ENCODE peak calls at places on chromosomes 5 and 9, in five cellular contexts. One of them, this sample, is unnamed.
A peak's percentile ranks its signal among the peaks of the same experiment; 100 is the strongest.

GRCh38 chr5:126846344-126846743 is 69.4 kb downstream of the LMNB1 start:
- DNase-seq in HepG2: no peak
- DNase-seq in GM12878: no peak
- DNase-seq in SK-N-SH: peak; percentile 41
- DNase-seq in K562: no peak
- DNase-seq in this sample: no peak

GRCh38 chr9:92328225-92328624 is 2.5 kb downstream of the CENPP start:
- DNase-seq in HepG2: peak; percentile 28
- DNase-seq in GM12878: no peak
- DNase-seq in SK-N-SH: peak; percentile 51
- DNase-seq in K562: no peak
- DNase-seq in this sample: peak; percentile 42

GRCh38 chr9:130884542-130885421 is 11.8 kb downstream of the QRFP start:
- DNase-seq in HepG2: no peak
- DNase-seq in GM12878: no peak
- DNase-seq in SK-N-SH: no peak
- DNase-seq in K562: peak; percentile 56
- DNase-seq in this sample: no peak

GRCh38 chr5:147223951-147224791 is 10.7 kb upstream of the STK32A start:
- DNase-seq in HepG2: peak; percentile 8
- DNase-seq in GM12878: no peak
- DNase-seq in SK-N-SH: peak; percentile 69
- DNase-seq in K562: no peak
- DNase-seq in this sample: peak; percentile 36

GRCh38 chr5:95892784-95893354 is 68.8 kb downstream of the ELL2 start:
- DNase-seq in HepG2: peak; percentile 48
- DNase-seq in GM12878: no peak
- DNase-seq in SK-N-SH: peak; percentile 33
- DNase-seq in K562: peak; percentile 34
- DNase-seq in this sample: peak; percentile 16

GRCh38 chr5:177304392-177305119 is 957 bp downstream of the PRELID1 start:
- DNase-seq in HepG2: peak; percentile 55
- DNase-seq in GM12878: no peak
- DNase-seq in SK-N-SH: peak; percentile 48
- DNase-seq in K562: peak; percentile 49
- DNase-seq in this sample: no peak

GRCh38 chr5:106380736-106381135 is 1290.0 kb downstream of the EFNA5 start:
- DNase-seq in HepG2: no peak
- DNase-seq in GM12878: no peak
- DNase-seq in SK-N-SH: no peak
- DNase-seq in K562: no peak
- DNase-seq in this sample: no peak

GRCh38 chr5:78985407-78986223 is 505 bp upstream of the ARSB start:
- DNase-seq in HepG2: peak; percentile 100
- DNase-seq in GM12878: no peak
- DNase-seq in SK-N-SH: peak; percentile 43
- DNase-seq in K562: no peak
- DNase-seq in this sample: no peak

GRCh38 chr9:98740226-98740881 is 31.6 kb upstream of the GABBR2 start:
- DNase-seq in HepG2: no peak
- DNase-seq in GM12878: no peak
- DNase-seq in SK-N-SH: peak; percentile 69
- DNase-seq in K562: no peak
- DNase-seq in this sample: no peak

GRCh38 chr5:142540774-142541466 is 145.0 kb downstream of the FGF1 start:
- DNase-seq in HepG2: no peak
- DNase-seq in GM12878: no peak
- DNase-seq in SK-N-SH: no peak
- DNase-seq in K562: no peak
- DNase-seq in this sample: no peak

GRCh38 chr5:20610650-20611049 is 622.6 kb upstream of the CDH18 start:
- DNase-seq in HepG2: no peak
- DNase-seq in GM12878: no peak
- DNase-seq in SK-N-SH: no peak
- DNase-seq in K562: no peak
- DNase-seq in this sample: no peak

GRCh38 chr9:129886226-129887174 is 51.2 kb downstream of the USP20 start:
- DNase-seq in HepG2: no peak
- DNase-seq in GM12878: peak; percentile 37
- DNase-seq in SK-N-SH: no peak
- DNase-seq in K562: peak; percentile 63
- DNase-seq in this sample: no peak

GRCh38 chr9:123267481-123268239 is 726 bp downstream of the STRBP start:
- DNase-seq in HepG2: no peak
- DNase-seq in GM12878: no peak
- DNase-seq in SK-N-SH: peak; percentile 61
- DNase-seq in K562: peak; percentile 35
- DNase-seq in this sample: no peak

GRCh38 chr5:180332051-180332517 is 21.1 kb downstream of the GFPT2 start:
- DNase-seq in HepG2: no peak
- DNase-seq in GM12878: no peak
- DNase-seq in SK-N-SH: peak; percentile 31
- DNase-seq in K562: peak; percentile 18
- DNase-seq in this sample: no peak

GRCh38 chr5:176409765-176410164 is 6.6 kb downstream of the CLTB start:
- DNase-seq in HepG2: no peak
- DNase-seq in GM12878: no peak
- DNase-seq in SK-N-SH: no peak
- DNase-seq in K562: peak; percentile 6
- DNase-seq in this sample: no peak

GRCh38 chr5:88820581-88820980 is 62.4 kb downstream of the MEF2C start:
- DNase-seq in HepG2: no peak
- DNase-seq in GM12878: no peak
- DNase-seq in SK-N-SH: no peak
- DNase-seq in K562: no peak
- DNase-seq in this sample: no peak

GRCh38 chr5:173163219-173163618 is 18.9 kb downstream of the BNIP1 start:
- DNase-seq in HepG2: no peak
- DNase-seq in GM12878: no peak
- DNase-seq in SK-N-SH: no peak
- DNase-seq in K562: no peak
- DNase-seq in this sample: no peak

GRCh38 chr9:122897969-122898368 is 7.2 kb downstream of the RC3H2 start:
- DNase-seq in HepG2: no peak
- DNase-seq in GM12878: no peak
- DNase-seq in SK-N-SH: no peak
- DNase-seq in K562: no peak
- DNase-seq in this sample: no peak

GRCh38 chr9:135008416-135008815 is 79.1 kb upstream of the OLFM1 start:
- DNase-seq in HepG2: no peak
- DNase-seq in GM12878: no peak
- DNase-seq in SK-N-SH: no peak
- DNase-seq in K562: no peak
- DNase-seq in this sample: no peak

GRCh38 chr9:38178282-38178681 is 109.3 kb upstream of the SHB start:
- DNase-seq in HepG2: no peak
- DNase-seq in GM12878: no peak
- DNase-seq in SK-N-SH: no peak
- DNase-seq in K562: no peak
- DNase-seq in this sample: peak; percentile 24

GRCh38 chr9:121309171-121309570 is 41.2 kb downstream of the GSN start:
- DNase-seq in HepG2: no peak
- DNase-seq in GM12878: no peak
- DNase-seq in SK-N-SH: no peak
- DNase-seq in K562: no peak
- DNase-seq in this sample: no peak

GRCh38 chr5:128546658-128547281 is 8.7 kb upstream of the FBN2 start:
- DNase-seq in HepG2: no peak
- DNase-seq in GM12878: no peak
- DNase-seq in SK-N-SH: no peak
- DNase-seq in K562: no peak
- DNase-seq in this sample: no peak

GRCh38 chr9:265209-265900 is 50.7 kb downstream of the DOCK8 start:
- DNase-seq in HepG2: no peak
- DNase-seq in GM12878: no peak
- DNase-seq in SK-N-SH: no peak
- DNase-seq in K562: no peak
- DNase-seq in this sample: no peak

GRCh38 chr9:21709464-21710058 is 92.9 kb upstream of the MTAP start:
- DNase-seq in HepG2: peak; percentile 37
- DNase-seq in GM12878: no peak
- DNase-seq in SK-N-SH: peak; percentile 24
- DNase-seq in K562: no peak
- DNase-seq in this sample: peak; percentile 80

GRCh38 chr9:93724852-93725251 is 148.5 kb downstream of the PHF2 start:
- DNase-seq in HepG2: no peak
- DNase-seq in GM12878: no peak
- DNase-seq in SK-N-SH: no peak
- DNase-seq in K562: no peak
- DNase-seq in this sample: no peak

GRCh38 chr9:105608685-105609598 is 51.0 kb downstream of the FKTN start:
- DNase-seq in HepG2: peak; percentile 50
- DNase-seq in GM12878: peak; percentile 4
- DNase-seq in SK-N-SH: peak; percentile 49
- DNase-seq in K562: peak; percentile 44
- DNase-seq in this sample: peak; percentile 48

GRCh38 chr5:6485441-6485840 is 36.8 kb downstream of the UBE2QL1 start:
- DNase-seq in HepG2: no peak
- DNase-seq in GM12878: no peak
- DNase-seq in SK-N-SH: no peak
- DNase-seq in K562: no peak
- DNase-seq in this sample: no peak

GRCh38 chr5:6484899-6485298 is 36.2 kb downstream of the UBE2QL1 start:
- DNase-seq in HepG2: no peak
- DNase-seq in GM12878: no peak
- DNase-seq in SK-N-SH: no peak
- DNase-seq in K562: no peak
- DNase-seq in this sample: no peak

GRCh38 chr5:6483880-6484382 is 35.3 kb downstream of the UBE2QL1 start:
- DNase-seq in HepG2: no peak
- DNase-seq in GM12878: peak; percentile 96
- DNase-seq in SK-N-SH: no peak
- DNase-seq in K562: no peak
- DNase-seq in this sample: no peak

GRCh38 chr5:6486074-6486473 is 37.4 kb downstream of the UBE2QL1 start:
- DNase-seq in HepG2: no peak
- DNase-seq in GM12878: no peak
- DNase-seq in SK-N-SH: no peak
- DNase-seq in K562: no peak
- DNase-seq in this sample: no peak

DNA sequence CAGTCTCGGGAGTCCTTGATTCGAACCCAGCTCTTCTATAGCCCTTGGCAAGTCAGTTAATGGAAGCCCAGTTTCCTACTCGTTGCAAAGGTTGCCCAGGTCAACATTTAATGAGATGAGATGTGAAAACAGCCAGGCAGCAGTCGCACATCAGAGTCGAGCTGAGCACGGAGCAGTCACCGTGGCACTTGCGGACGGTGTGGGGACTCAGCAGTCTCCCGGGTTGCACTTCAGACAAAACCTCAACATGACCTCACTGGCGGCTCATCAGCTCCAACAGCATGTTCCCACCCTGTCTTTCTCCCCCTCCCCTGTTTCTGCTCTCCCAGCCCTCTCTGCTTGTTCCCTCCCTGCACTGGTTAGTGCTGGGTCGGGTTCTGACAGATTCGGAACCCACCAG is 35.8 kb downstream of the UBE2QL1 start:
- DNase-seq in HepG2: no peak
- DNase-seq in GM12878: no peak
- DNase-seq in SK-N-SH: no peak
- DNase-seq in K562: no peak
- DNase-seq in this sample: no peak
- TF ChIP-seq ZBTB33 in HepG2: no peak
- TF ChIP-seq ZBTB33 in GM12878: no peak
- TF ChIP-seq ZBTB33 in SK-N-SH: no peak
- TF ChIP-seq ZBTB33 in K562: no peak
- TF ChIP-seq ZBTB33 in this sample: no peak

DNA sequence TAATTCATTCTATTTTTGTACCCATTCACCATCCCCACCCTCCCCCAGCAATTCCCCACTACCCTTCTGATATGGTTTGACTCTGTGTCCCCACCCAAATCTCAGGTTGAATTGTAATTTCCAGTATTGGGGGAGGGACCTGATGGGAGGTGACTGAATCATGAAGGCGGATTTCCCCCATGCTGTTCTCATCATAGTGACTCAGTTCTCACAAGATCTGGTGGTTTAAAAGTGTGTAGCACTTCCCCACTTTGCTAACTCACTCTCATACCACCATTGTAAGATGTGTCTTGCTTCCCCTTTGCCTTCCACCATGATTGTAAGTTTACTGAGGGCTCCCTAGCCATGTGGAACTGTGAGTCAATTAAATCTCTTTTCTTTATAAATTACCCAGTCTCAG is 25.9 kb upstream of the TESK1 start:
- DNase-seq in HepG2: no peak
- DNase-seq in GM12878: peak; percentile 35
- DNase-seq in SK-N-SH: no peak
- DNase-seq in K562: no peak
- DNase-seq in this sample: no peak
- TF ChIP-seq YY1 in HepG2: no peak
- TF ChIP-seq YY1 in GM12878: no peak
- TF ChIP-seq YY1 in SK-N-SH: no peak
- TF ChIP-seq YY1 in K562: no peak
- TF ChIP-seq YY1 in this sample: no peak

GRCh38 chr5:41961736-41962135 is 36.7 kb downstream of the FBXO4 start:
- DNase-seq in HepG2: no peak
- DNase-seq in GM12878: no peak
- DNase-seq in SK-N-SH: no peak
- DNase-seq in K562: no peak
- DNase-seq in this sample: no peak

GRCh38 chr5:41960481-41960880 is 35.4 kb downstream of the FBXO4 start:
- DNase-seq in HepG2: no peak
- DNase-seq in GM12878: no peak
- DNase-seq in SK-N-SH: no peak
- DNase-seq in K562: no peak
- DNase-seq in this sample: no peak

GRCh38 chr5:41966706-41967105 is 41.6 kb downstream of the FBXO4 start:
- DNase-seq in HepG2: no peak
- DNase-seq in GM12878: no peak
- DNase-seq in SK-N-SH: no peak
- DNase-seq in K562: no peak
- DNase-seq in this sample: no peak

GRCh38 chr5:41967401-41967800 is 42.3 kb downstream of the FBXO4 start:
- DNase-seq in HepG2: no peak
- DNase-seq in GM12878: no peak
- DNase-seq in SK-N-SH: no peak
- DNase-seq in K562: no peak
- DNase-seq in this sample: no peak

GRCh38 chr5:41962491-41962890 is 37.4 kb downstream of the FBXO4 start:
- DNase-seq in HepG2: no peak
- DNase-seq in GM12878: no peak
- DNase-seq in SK-N-SH: no peak
- DNase-seq in K562: no peak
- DNase-seq in this sample: no peak
- TF ChIP-seq ZBTB33 in HepG2: no peak
- TF ChIP-seq ZBTB33 in GM12878: no peak
- TF ChIP-seq ZBTB33 in SK-N-SH: no peak
- TF ChIP-seq ZBTB33 in K562: no peak
- TF ChIP-seq ZBTB33 in this sample: no peak

DNA sequence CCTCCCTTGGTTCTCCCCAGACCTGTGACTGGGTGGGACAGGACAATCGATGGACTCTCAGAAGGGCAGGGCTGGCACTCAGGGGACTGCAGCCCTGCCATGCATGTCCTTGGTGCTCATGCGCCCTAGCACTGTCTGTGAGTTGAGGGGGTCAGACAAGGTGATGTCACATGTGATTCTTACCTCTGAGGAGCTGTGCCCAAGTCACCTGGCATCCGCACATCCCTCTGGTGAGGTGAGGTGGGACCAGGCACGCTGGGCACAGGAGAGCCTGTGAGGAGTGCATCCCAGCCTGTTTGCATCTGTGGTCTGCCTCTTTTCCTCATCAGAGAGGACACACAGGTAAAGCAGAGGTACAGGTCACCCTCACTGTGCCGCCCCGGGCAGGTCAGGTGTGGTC is 14.7 kb downstream of the TRIP13 start:
- DNase-seq in HepG2: no peak
- DNase-seq in GM12878: no peak
- DNase-seq in SK-N-SH: no peak
- DNase-seq in K562: no peak
- DNase-seq in this sample: no peak
- TF ChIP-seq YY1 in HepG2: no peak
- TF ChIP-seq YY1 in GM12878: no peak
- TF ChIP-seq YY1 in SK-N-SH: no peak
- TF ChIP-seq YY1 in K562: no peak
- TF ChIP-seq YY1 in this sample: no peak

This sample was measured in HCT116.